ENCODE peak calls at places on chromosomes 13 and 19, in six cellular contexts. T is neural progenitor cell; W is body of pancreas; X is CD8-positive, alpha-beta memory T cell; Q is cardiac muscle cell; V is fibroblast of lung. B is an unnamed sample. For H3K9me3, the result is how much of the 10 kb centered on the place peaks cover.

GRCh38 chr13:76336889-76337844 is 549.0 kb downstream of the KCTD12 start:
- DNase-seq in W (no peak), T (no peak), X (no peak), Q (no peak), V (no peak), B (no peak)

GRCh38 chr13:40394304-40394983 is 272.0 kb downstream of the FOXO1 start:
- DNase-seq in W (no peak), V (no peak), X (no peak), Q (no peak), T (no peak), B (no peak)

GRCh38 chr19:2488942-2489731 is 13.2 kb downstream of the GADD45B start:
- DNase-seq in W (peak), T (peak), X (no peak), V (no peak), Q (peak), B (peak)

GRCh38 chr19:1514295-1514661 is 1.5 kb upstream of the ADAMTSL5 start:
- DNase-seq in T (no peak), W (no peak), Q (no peak), X (no peak), V (no peak), B (no peak)

GRCh38 chr13:34044660-34045080 is 226.7 kb downstream of the RFC3 start:
- DNase-seq in T (no peak), Q (peak), W (no peak), X (no peak), V (peak), B (no peak)

GRCh38 chr19:11421607-11422098 is 2.5 kb upstream of the RGL3 start:
- DNase-seq in V (no peak), T (peak), X (peak), W (peak), Q (peak), B (peak)

GRCh38 chr19:9070066-9070465 is 16.8 kb upstream of the OR1M1 start:
- DNase-seq in V (no peak), Q (no peak), X (no peak), W (no peak), T (peak), B (no peak)

GRCh38 chr13:80562423-80562822 is 221.5 kb upstream of the SPRY2 start:
- DNase-seq in V (no peak), W (no peak), Q (no peak), X (no peak), T (no peak), B (no peak)

GRCh38 chr19:18194554-18195238 is 1.7 kb downstream of the MPV17L2 start:
- DNase-seq in W (peak), X (peak), V (peak), Q (peak), T (peak), B (peak)

GRCh38 chr13:65913173-65913572 is 1317.0 kb downstream of the PCDH9 start:
- DNase-seq in X (no peak), Q (peak), T (no peak), W (no peak), V (peak), B (no peak)

GRCh38 chr13:97945342-97945741 is 8.1 kb upstream of the IPO5 start:
- DNase-seq in Q (no peak), T (no peak), V (no peak), X (no peak), W (no peak), B (no peak)

GRCh38 chr13:23619073-23619855 is 49.1 kb downstream of the TNFRSF19 start:
- DNase-seq in V (no peak), X (no peak), T (no peak), Q (no peak), W (no peak), B (no peak)

DNA sequence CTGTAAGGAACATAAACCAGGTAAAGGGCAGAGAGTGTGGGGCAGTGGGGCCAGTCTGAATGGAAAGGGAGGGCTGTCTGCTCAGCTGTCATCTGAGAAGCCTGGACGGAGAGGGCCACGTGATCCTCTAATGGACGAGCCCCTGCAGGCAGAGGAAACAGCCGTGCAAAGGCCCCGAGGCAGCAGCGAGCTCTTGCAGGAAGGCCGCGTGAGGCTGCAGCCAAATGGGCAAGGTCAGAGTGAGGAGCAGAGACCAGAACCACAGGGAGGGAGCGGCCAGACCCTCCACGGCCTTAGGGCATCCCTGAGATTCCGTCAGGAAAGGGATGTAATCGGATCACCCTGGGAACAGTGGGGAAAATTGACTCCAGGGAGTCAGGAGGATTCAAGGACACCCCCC is 4.4 kb downstream of the LILRB4 start:
- DNase-seq in X (no peak), V (no peak), W (no peak), T (no peak), Q (no peak), B (no peak)
- H3K9me3 ChIP-seq in X (under half), V (under half), W (under half), T (under half), Q (under half), B (under half)

DNA sequence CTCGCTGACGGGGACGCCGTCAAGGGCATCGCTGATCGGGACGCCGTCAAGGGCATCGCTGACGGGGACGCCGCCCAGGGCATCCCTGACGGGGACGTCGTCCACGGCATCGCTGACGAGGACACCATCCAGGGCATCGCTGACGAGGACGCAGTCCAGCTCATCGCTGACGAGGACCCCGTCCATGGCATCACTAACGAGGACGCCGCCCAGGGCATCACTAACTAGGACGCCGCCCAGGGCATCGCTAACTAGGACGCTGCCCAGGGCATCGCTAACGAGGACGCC is 945.2 kb downstream of the TUBA3C start:
- DNase-seq in V (no peak), W (no peak), Q (no peak), T (no peak), X (no peak), B (no peak)
- H3K9me3 ChIP-seq in V (under half), W (under half), Q (under half), T (under half), X (under half), B (under half)

GRCh38 chr19:58067240-58067912 is 8.3 kb downstream of the ZNF135 start:
- DNase-seq in Q (no peak), X (no peak), W (no peak), V (peak), T (no peak), B (no peak)

GRCh38 chr19:58059003-58059671 is at the start of gene ZNF135:
- DNase-seq in T (peak), X (peak), Q (peak), V (peak), W (peak), B (peak)

GRCh38 chr19:58059681-58060080 is 599 bp downstream of the ZNF135 start:
- DNase-seq in V (no peak), T (no peak), W (no peak), X (no peak), Q (no peak), B (no peak)

GRCh38 chr19:58060231-58060630 is 1.1 kb downstream of the ZNF135 start:
- DNase-seq in T (no peak), Q (no peak), X (no peak), V (no peak), W (no peak), B (no peak)

DNA sequence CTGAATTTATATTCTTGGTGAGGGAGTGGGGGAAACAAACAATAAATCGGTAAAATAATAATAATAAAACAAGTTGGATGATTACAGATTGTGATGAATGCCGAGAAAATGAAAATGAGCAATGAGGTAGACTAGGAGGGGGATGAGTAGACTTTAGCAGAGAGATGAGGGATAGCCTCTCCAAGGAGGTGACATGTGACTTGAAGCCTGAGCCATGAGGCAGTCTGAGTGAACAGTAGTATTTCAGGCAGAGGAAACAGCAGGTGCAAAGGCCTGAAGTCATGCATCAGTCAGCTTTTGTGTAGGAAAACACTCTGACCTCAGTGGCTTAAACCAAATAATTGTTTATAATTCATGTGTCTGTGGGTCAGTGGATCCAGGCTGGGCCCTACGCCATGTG is 4.6 kb downstream of the ZNF135 start:
- DNase-seq in Q (no peak), T (no peak), W (no peak), X (no peak), V (no peak), B (no peak)
- H3K9me3 ChIP-seq in Q (under half), T (under half), W (under half), X (under half), V (under half), B (under half)

GRCh38 chr19:27774337-27774736 is 1438.6 kb downstream of the UQCRFS1 start:
- DNase-seq in V (no peak), T (no peak), W (no peak), Q (no peak), X (no peak), B (no peak)
- H3K9me3 ChIP-seq in V (under half), T (under half), W (under half), Q (under half), X (under half), B (under half)

DNA sequence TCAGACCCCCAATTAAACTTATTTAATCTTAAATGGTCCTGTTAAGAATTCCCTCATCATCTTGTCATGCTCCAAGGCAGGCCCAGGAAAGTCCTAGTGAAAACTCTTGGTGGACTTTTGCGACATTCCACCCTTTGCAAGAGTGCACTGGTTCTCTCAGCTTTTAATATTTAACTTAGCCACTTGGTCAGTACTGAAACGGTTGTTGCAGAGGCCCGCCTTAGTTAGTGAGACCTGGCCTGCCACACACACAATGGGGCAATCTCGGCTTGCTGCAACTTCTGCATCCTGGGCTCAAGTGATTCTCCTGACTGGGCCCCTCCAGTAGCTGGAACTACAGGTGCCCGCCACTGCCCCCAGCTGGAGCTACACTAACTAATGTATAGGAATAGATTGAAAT is 1366.0 kb downstream of the UQCRFS1 start:
- DNase-seq in Q (no peak), W (no peak), T (no peak), V (no peak), X (no peak), B (no peak)
- H3K9me3 ChIP-seq in Q (under half), W (under half), T (under half), V (under half), X (under half), B (under half)

GRCh38 chr13:46232281-46232680 is 20.6 kb downstream of the LRRC63 start:
- DNase-seq in W (no peak), V (peak), T (no peak), X (no peak), Q (peak), B (no peak)
- H3K9me3 ChIP-seq in W (under half), V (under half), T (under half), X (under half), Q (under half), B (under half)

DNA sequence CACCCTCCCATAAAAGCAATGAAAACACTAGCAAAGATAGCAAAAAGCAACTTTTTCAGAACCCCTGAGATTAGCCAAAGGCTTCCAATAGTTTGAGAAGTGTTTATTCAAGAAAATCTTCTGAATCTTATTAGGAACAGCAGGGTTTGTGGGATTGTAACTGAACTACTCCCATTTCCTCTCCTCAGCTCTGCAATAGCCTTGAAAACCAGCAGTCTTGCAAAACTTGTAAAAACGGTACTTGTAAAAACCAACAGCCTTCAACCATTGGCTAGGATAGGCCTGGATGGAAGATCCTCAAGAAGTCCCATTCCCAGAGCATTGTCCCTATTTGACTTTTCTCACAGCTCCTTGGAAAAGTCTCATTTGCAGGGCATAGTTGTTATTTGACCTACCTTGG is 12.1 kb downstream of the RNASEH2B start:
- DNase-seq in X (no peak), W (no peak), T (no peak), V (no peak), Q (no peak), B (no peak)
- H3K9me3 ChIP-seq in X (under half), W (under half), T (under half), V (under half), Q (under half), B (under half)

B was measured in transverse colon.